ENCODE peak calls at places on chromosomes 2 and 18, in four cellular contexts. E is body of pancreas, A is Peyer's patch, O is WTC11. M is an unnamed sample.

GRCh38 chr18:37499913-37500312 is 65.7 kb downstream of the CELF4 start:
- DNase-seq in E (no peak), A (no peak), O (no peak), M (no peak)

GRCh38 chr2:69456154-69456553 is 18.9 kb upstream of the NFU1 start:
- DNase-seq in E (no peak), A (no peak), O (no peak), M (no peak)

GRCh38 chr2:207103132-207103531 is 62.6 kb downstream of the KLF7 start:
- DNase-seq in E (no peak), A (no peak), O (no peak), M (no peak)

GRCh38 chr2:83531211-83531610 is 927.9 kb downstream of the SUCLG1 start:
- DNase-seq in E (no peak), A (no peak), O (no peak), M (no peak)

GRCh38 chr2:44137872-44138551 is 30.7 kb upstream of the PPM1B start:
- DNase-seq in E (no peak), A (no peak), O (no peak), M (no peak)

GRCh38 chr18:56453576-56453975 is 184.8 kb downstream of the TXNL1 start:
- DNase-seq in E (no peak), A (no peak), O (no peak), M (no peak)

GRCh38 chr18:78915446-78916008 is 64.1 kb upstream of the SALL3 start:
- DNase-seq in E (no peak), A (no peak), O (no peak), M (no peak)

GRCh38 chr2:127623388-127624320 is 22.3 kb upstream of the GPR17 start:
- DNase-seq in E (peak; percentile 3), A (peak; percentile 41), O (peak; percentile 6), M (no peak)

GRCh38 chr2:19635951-19636505 is 265.8 kb downstream of the TTC32 start:
- DNase-seq in E (no peak), A (no peak), O (no peak), M (no peak)

GRCh38 chr2:232667989-232668583 is 29.0 kb upstream of the GIGYF2 start:
- DNase-seq in E (peak; percentile 11), A (no peak), O (no peak), M (no peak)

GRCh38 chr18:64082054-64082453 is 66.8 kb downstream of the LINC00305 start:
- DNase-seq in E (no peak), A (no peak), O (no peak), M (no peak)

GRCh38 chr2:96945011-96945410 is 41.4 kb downstream of the FAM178B start:
- DNase-seq in E (no peak), A (no peak), O (no peak), M (no peak)

GRCh38 chr2:165857881-165858280 is 63.8 kb upstream of the GALNT3 start:
- DNase-seq in E (no peak), A (no peak), O (no peak), M (no peak)

GRCh38 chr2:11245322-11245721 is 90.1 kb downstream of the SLC66A3 start:
- DNase-seq in E (no peak), A (no peak), O (no peak), M (no peak)

GRCh38 chr2:126802774-126803421 is 95.8 kb upstream of the TEX51 start:
- DNase-seq in E (no peak), A (no peak), O (no peak), M (no peak)

DNA sequence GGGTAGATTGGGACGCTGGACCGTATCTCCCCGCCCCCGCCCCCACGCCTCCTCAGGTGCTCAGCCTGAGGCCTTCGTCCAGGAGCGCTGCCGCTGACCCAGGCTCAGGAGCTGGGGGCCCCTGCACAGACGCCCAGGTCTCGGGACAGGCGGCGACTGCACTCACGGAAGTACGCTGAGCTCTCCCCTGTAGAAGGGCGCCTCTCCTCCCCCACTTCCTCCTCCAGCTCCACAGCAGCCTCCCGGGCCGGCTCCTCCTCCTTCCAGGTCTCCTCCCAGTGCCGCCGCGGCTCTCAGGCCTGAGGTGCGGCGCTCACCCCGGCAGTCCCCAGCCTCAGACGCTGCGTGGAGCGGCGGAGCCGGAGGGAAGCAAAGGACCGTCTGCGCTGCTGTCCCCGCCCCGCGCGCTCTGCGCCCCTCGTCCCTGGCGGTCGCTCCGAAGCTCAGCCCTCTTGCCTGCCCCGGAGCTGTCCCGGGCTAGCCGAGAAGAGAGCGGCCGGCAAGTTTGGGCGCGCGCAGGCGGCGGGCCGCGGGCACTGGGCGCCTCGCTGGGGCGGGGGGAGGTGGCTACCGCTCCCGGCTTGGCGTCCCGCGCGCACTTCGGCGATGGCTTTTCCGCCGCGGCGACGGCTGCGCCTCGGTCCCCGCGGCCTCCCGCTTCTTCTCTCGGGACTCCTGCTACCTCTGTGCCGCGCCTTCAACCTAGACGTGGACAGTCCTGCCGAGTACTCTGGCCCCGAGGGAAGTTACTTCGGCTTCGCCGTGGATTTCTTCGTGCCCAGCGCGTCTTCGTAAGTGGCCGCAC is at the start of gene ITGAV:
- DNase-seq in E (peak; percentile 95), A (peak; percentile 96), O (peak; percentile 90), M (peak; percentile 94)
- TF ChIP-seq CTCF in E (no peak), A (no peak), O (no peak), M (no peak)

DNA sequence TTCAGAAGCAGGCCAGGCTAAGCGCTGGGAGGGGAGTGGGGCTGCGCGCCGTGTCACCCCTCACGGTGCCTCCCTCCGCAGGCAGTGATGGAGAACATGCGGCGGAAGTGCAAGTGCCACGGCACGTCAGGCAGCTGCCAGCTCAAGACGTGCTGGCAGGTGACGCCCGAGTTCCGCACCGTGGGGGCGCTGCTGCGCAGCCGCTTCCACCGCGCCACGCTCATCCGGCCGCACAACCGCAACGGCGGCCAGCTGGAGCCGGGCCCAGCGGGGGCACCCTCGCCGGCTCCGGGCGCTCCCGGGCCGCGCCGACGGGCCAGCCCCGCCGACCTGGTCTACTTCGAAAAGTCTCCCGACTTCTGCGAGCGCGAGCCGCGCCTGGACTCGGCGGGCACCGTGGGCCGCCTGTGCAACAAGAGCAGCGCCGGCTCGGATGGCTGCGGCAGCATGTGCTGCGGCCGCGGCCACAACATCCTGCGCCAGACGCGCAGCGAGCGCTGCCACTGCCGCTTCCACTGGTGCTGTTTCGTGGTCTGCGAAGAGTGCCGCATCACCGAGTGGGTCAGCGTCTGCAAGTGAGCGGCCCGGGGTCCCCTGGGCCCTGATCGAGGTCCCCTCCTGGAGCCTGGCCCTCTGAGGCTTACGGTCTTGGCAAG is 12.2 kb downstream of the WNT10A start:
- DNase-seq in E (peak; percentile 83), A (peak; percentile 88), O (peak; percentile 72), M (peak; percentile 67)
- TF ChIP-seq CTCF in E (peak; percentile 28), A (no peak), O (no peak), M (peak; percentile 73)

DNA sequence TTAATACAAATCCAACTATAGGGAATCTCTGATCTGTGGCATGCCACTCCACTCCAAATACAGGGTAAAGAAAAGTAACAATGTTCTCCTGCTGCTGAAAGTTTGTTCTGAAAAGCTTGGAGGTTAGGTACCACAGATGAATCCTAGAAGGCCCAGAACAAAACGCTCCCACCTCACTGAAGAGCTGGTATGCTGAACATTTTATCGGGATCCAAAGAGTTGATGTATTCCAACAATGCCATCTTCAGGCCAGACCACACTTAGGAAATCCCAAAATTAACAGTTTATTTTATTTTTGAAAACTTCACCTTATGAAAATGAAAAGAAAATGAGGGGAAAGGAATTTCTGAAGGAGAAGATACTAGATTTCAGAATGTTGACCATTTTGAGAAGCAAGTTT is 145.1 kb upstream of the CDH19 start:
- DNase-seq in E (no peak), A (no peak), O (no peak), M (no peak)
- TF ChIP-seq CTCF in E (no peak), A (no peak), O (no peak), M (no peak)

DNA sequence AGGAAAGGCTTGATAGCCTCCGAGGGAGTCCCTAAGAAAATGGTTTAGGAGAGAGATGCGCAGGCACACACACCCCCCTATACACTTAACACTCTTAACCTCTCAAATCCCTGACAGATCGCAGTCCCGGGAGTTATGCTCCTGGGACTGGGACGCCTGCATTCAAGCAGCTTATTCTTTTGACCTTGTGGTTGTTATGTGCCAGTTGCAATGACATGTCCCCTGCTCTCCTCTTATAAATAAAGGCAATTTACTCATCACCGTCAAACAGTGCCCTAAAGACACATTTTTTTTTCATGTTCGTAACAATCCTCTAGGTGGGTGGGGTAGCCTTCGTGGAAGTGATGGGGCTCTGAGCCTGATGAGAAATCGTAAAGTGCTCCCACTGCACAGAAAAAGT is 162.2 kb downstream of the LRRC30 start:
- DNase-seq in E (no peak), A (no peak), O (no peak), M (peak; percentile 45)
- TF ChIP-seq CTCF in E (no peak), A (no peak), O (no peak), M (no peak)

DNA sequence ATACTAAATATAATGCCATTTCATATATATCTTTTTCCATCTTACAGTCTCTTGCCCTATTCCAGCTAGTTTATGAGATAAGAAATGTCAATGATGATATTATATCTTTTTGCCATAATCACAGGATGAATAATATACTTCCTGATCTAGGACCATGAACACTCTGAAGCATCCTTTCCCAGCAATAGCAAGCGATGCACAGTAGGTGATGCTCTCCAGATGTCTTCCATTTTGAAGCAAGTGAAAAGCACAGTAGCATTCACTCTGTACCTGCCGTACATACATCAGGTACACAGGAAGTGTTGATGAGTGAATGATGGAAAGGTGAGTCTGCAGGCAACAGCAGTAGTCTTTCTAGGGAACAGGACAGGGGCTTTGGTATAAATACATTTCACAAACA is 8.6 kb upstream of the SULT1C4 start:
- DNase-seq in E (no peak), A (no peak), O (no peak), M (no peak)
- TF ChIP-seq CTCF in E (no peak), A (no peak), O (no peak), M (peak; percentile 34)

GRCh38 chr18:45014047-45014501 is 333.4 kb downstream of the SETBP1 start:
- DNase-seq in E (no peak), A (no peak), O (peak; percentile 57), M (no peak)
- TF ChIP-seq CTCF in E (no peak), A (no peak), O (no peak), M (no peak)

GRCh38 chr2:149098722-149099121 is 60.2 kb downstream of the LYPD6B start:
- DNase-seq in E (no peak), A (no peak), O (no peak), M (no peak)

GRCh38 chr2:149100739-149101699 is 62.5 kb downstream of the LYPD6B start:
- DNase-seq in E (peak; percentile 63), A (no peak), O (no peak), M (no peak)

GRCh38 chr2:149094217-149095015 is 55.9 kb downstream of the LYPD6B start:
- DNase-seq in E (no peak), A (no peak), O (no peak), M (no peak)

GRCh38 chr2:149101818-149102217 is 63.3 kb downstream of the LYPD6B start:
- DNase-seq in E (no peak), A (no peak), O (no peak), M (no peak)

GRCh38 chr2:149099298-149099697 is 60.8 kb downstream of the LYPD6B start:
- DNase-seq in E (no peak), A (no peak), O (no peak), M (no peak)
- TF ChIP-seq CTCF in E (no peak), A (no peak), O (no peak), M (peak; percentile 4)